ENCODE peak calls at places on chromosome 18, in ten cellular contexts. W, U, E, V, B, S, I, T, C and A are unnamed samples.

GRCh38 chr18:71784777-71785176 is 759.4 kb downstream of the CBLN2 start:
- DNase-seq in W (no peak), U (no peak), E (no peak), V (peak; percentile 5), B (no peak), S (no peak), I (no peak), T (peak; percentile 20), C (peak; percentile 41), A (no peak)

GRCh38 chr18:31583185-31583854 is 8.4 kb upstream of the TTR start:
- DNase-seq in W (no peak), U (no peak), E (no peak), V (no peak), B (no peak), S (no peak), I (no peak), T (no peak), C (no peak), A (no peak)

GRCh38 chr18:68699043-68699442 is 15.9 kb downstream of the TMX3 start:
- DNase-seq in W (no peak), U (no peak), E (no peak), V (peak; percentile 76), B (peak; percentile 71), S (no peak), I (no peak), T (no peak), C (no peak), A (no peak)

GRCh38 chr18:3449702-3450357 is at the start of gene TGIF1:
- DNase-seq in W (no peak), U (peak; percentile 92), E (peak; percentile 91), V (no peak), B (peak; percentile 73), S (peak; percentile 27), I (peak; percentile 85), T (peak; percentile 92), C (peak; percentile 79), A (peak; percentile 67)

GRCh38 chr18:35862115-35862640 is 110.3 kb upstream of the RMP24 start:
- DNase-seq in W (peak; percentile 17), U (no peak), E (no peak), V (no peak), B (peak; percentile 6), S (no peak), I (peak; percentile 12), T (no peak), C (no peak), A (no peak)

GRCh38 chr18:10202947-10203346 is 251.5 kb upstream of the APCDD1 start:
- DNase-seq in W (no peak), U (no peak), E (no peak), V (no peak), B (no peak), S (no peak), I (peak; percentile 65), T (no peak), C (no peak), A (no peak)

GRCh38 chr18:6055711-6056110 is 160.4 kb upstream of the TMEM200C start:
- DNase-seq in W (no peak), U (no peak), E (peak; percentile 77), V (no peak), B (peak; percentile 78), S (no peak), I (no peak), T (no peak), C (no peak), A (no peak)

GRCh38 chr18:52452427-52452826 is 112.4 kb downstream of the DCC start:
- DNase-seq in W (no peak), U (no peak), E (no peak), V (no peak), B (no peak), S (no peak), I (no peak), T (no peak), C (no peak), A (no peak)

GRCh38 chr18:13240060-13240725 is 21.6 kb downstream of the LDLRAD4 start:
- DNase-seq in W (no peak), U (no peak), E (no peak), V (no peak), B (no peak), S (no peak), I (no peak), T (no peak), C (no peak), A (no peak)

GRCh38 chr18:44805643-44806042 is 125.0 kb downstream of the SETBP1 start:
- DNase-seq in W (no peak), U (no peak), E (no peak), V (no peak), B (no peak), S (no peak), I (no peak), T (no peak), C (no peak), A (no peak)

GRCh38 chr18:13437801-13438506 is 219.4 kb downstream of the LDLRAD4 start:
- DNase-seq in W (no peak), U (no peak), E (peak; percentile 62), V (no peak), B (no peak), S (peak; percentile 22), I (no peak), T (no peak), C (no peak), A (no peak)

GRCh38 chr18:35703043-35703688 is 121.6 kb downstream of the GALNT1 start:
- DNase-seq in W (no peak), U (no peak), E (no peak), V (no peak), B (peak; percentile 34), S (no peak), I (no peak), T (no peak), C (no peak), A (no peak)

GRCh38 chr18:34990571-34990970 is 50.6 kb upstream of the MAPRE2 start:
- DNase-seq in W (no peak), U (no peak), E (no peak), V (no peak), B (peak; percentile 28), S (no peak), I (no peak), T (no peak), C (no peak), A (no peak)

GRCh38 chr18:48099481-48100167 is 169.2 kb upstream of the SMAD2 start:
- DNase-seq in W (no peak), U (no peak), E (no peak), V (no peak), B (no peak), S (no peak), I (peak; percentile 34), T (no peak), C (no peak), A (no peak)

GRCh38 chr18:48715651-48716354 is 177.0 kb downstream of the CTIF start:
- DNase-seq in W (peak; percentile 95), U (no peak), E (no peak), V (no peak), B (no peak), S (no peak), I (no peak), T (peak; percentile 61), C (peak; percentile 70), A (no peak)